ENCODE peak calls at places on chromosomes 12 and 14, in eight cellular contexts. Q is omental fat pad, T is foreskin keratinocyte, V is iPS DF 19.7, L is astrocyte, O is WTC11, D is AG10803, P is GM03348. B is an unnamed sample.

GRCh38 chr12:53938276-53939140 is at the start of gene HOXC13:
- DNase-seq in T (peak), L (no peak), O (peak), V (peak), Q (no peak), P (peak), D (peak), B (peak)

GRCh38 chr14:21091784-21092146 is 6.7 kb downstream of the ZNF219 start:
- DNase-seq in V (no peak), O (no peak), L (no peak), P (peak), T (no peak), Q (peak), D (no peak), B (no peak)

GRCh38 chr12:8899835-8900234 is 14.5 kb upstream of the PHC1 start:
- DNase-seq in O (no peak), L (no peak), T (no peak), Q (no peak), P (no peak), V (no peak), D (no peak), B (no peak)

GRCh38 chr12:124516850-124517249 is 50.6 kb downstream of the NCOR2 start:
- DNase-seq in T (no peak), O (no peak), D (no peak), P (no peak), L (no peak), Q (no peak), V (no peak), B (no peak)

GRCh38 chr14:102580552-102581110 is 11.8 kb upstream of the RCOR1 start:
- DNase-seq in L (no peak), V (no peak), O (no peak), D (no peak), P (peak), Q (no peak), T (no peak), B (peak)

GRCh38 chr12:100845095-100845494 is 50.5 kb downstream of the ANO4 start:
- DNase-seq in L (peak), P (no peak), Q (no peak), O (no peak), V (no peak), T (no peak), D (no peak), B (no peak)

GRCh38 chr12:1803736-1804135 is 16.6 kb upstream of the LRTM2 start:
- DNase-seq in D (no peak), L (no peak), V (no peak), T (no peak), P (no peak), Q (no peak), O (no peak), B (no peak)

GRCh38 chr12:24488091-24488596 is 460.8 kb downstream of the BCAT1 start:
- DNase-seq in D (no peak), L (peak), Q (no peak), V (no peak), T (peak), O (no peak), P (no peak), B (no peak)

GRCh38 chr12:116533343-116534248 is 25.6 kb upstream of the MAP1LC3B2 start:
- DNase-seq in V (peak), D (peak), O (peak), L (peak), Q (peak), T (no peak), P (peak), B (peak)

GRCh38 chr12:113208041-113208934 is 13.0 kb upstream of the TPCN1 start:
- DNase-seq in L (no peak), V (no peak), Q (no peak), D (peak), O (no peak), T (no peak), P (no peak), B (peak)

GRCh38 chr12:45577844-45578399 is 151.6 kb upstream of the ARID2 start:
- DNase-seq in P (no peak), Q (no peak), V (no peak), L (peak), O (no peak), T (no peak), D (no peak), B (no peak)